ENCODE peak calls at places on chromosomes 4 and X, in four cellular contexts. Q is SK-N-SH, S is body of pancreas, C is keratinocyte. O is an unnamed sample.

GRCh38 chrX:115518113-115518512 is 42.9 kb upstream of the PLS3 start:
- DNase-seq in Q (no peak), S (no peak), C (no peak), O (no peak)

GRCh38 chr4:114312349-114312748 is 286.3 kb upstream of the UGT8 start:
- DNase-seq in Q (no peak), S (no peak), C (no peak), O (peak; percentile 83)

GRCh38 chr4:16082424-16083216 is 1.2 kb downstream of the PROM1 start:
- DNase-seq in C (no peak), S (peak; percentile 59), Q (peak; percentile 73), O (no peak)

GRCh38 chr4:38857354-38858096 is 908 bp upstream of the TLR6 start:
- DNase-seq in Q (no peak), S (no peak), C (peak; percentile 49), O (peak; percentile 36)

GRCh38 chr4:143362392-143363046 is 25.8 kb downstream of the GAB1 start:
- DNase-seq in S (no peak), Q (no peak), C (no peak), O (no peak)

GRCh38 chr4:102116121-102116520 is 229.2 kb downstream of the SLC39A8 start:
- DNase-seq in C (no peak), S (no peak), Q (no peak), O (no peak)

GRCh38 chrX:1397441-1397840 is 5.5 kb upstream of the SLC25A6 start:
- DNase-seq in S (no peak), Q (no peak), C (no peak), O (no peak)

GRCh38 chrX:46016296-46016695 is 528.9 kb downstream of the ZNF674 start:
- DNase-seq in S (no peak), C (no peak), Q (no peak), O (no peak)

GRCh38 chr4:73388887-73389286 is 15.2 kb upstream of the ALB start:
- DNase-seq in Q (no peak), S (no peak), C (no peak), O (no peak)
- H3K27me3 ChIP-seq in Q (peaks cover 7% of the 10 kb centered on the region), S (no peaks in the 10 kb centered on the region), C (peaks cover 3% of the 10 kb centered on the region), O (no peaks in the 10 kb centered on the region)

GRCh38 chr4:147944670-147945260 is 212.9 kb downstream of the ARHGAP10 start:
- DNase-seq in C (no peak), Q (no peak), S (no peak), O (no peak)
- H3K36me3 ChIP-seq in C (peaks cover 5% of the 10 kb centered on the region), Q (peaks cover 29% of the 10 kb centered on the region), S (no peaks in the 10 kb centered on the region), O (no peaks in the 10 kb centered on the region)

GRCh38 chr4:4869380-4869723 is 9.9 kb downstream of the MSX1 start:
- DNase-seq in Q (no peak), C (no peak), S (no peak), O (no peak)
- H3K27me3 ChIP-seq in Q (peaks cover 100% of the 10 kb centered on the region), C (peaks cover 100% of the 10 kb centered on the region), S (peaks cover 64% of the 10 kb centered on the region), O (peaks cover 75% of the 10 kb centered on the region)

GRCh38 chr4:77026322-77026704 is 49.5 kb downstream of the CCNI start:
- DNase-seq in C (no peak), Q (no peak), S (no peak), O (no peak)
- H3K36me3 ChIP-seq in C (peaks cover 26% of the 10 kb centered on the region), Q (peaks cover 79% of the 10 kb centered on the region), S (no peaks in the 10 kb centered on the region), O (no peaks in the 10 kb centered on the region)

GRCh38 chr4:18582841-18583240 is 561.3 kb upstream of the LCORL start:
- DNase-seq in S (no peak), C (no peak), Q (no peak), O (no peak)
- H3K27me3 ChIP-seq in S (no peaks in the 10 kb centered on the region), C (no peaks in the 10 kb centered on the region), Q (no peaks in the 10 kb centered on the region), O (no peaks in the 10 kb centered on the region)

GRCh38 chr4:40402556-40402955 is 67.4 kb downstream of the CHRNA9 start:
- DNase-seq in Q (no peak), S (no peak), C (no peak), O (no peak)
- H3K36me3 ChIP-seq in Q (no peaks in the 10 kb centered on the region), S (no peaks in the 10 kb centered on the region), C (no peaks in the 10 kb centered on the region), O (no peaks in the 10 kb centered on the region)

GRCh38 chrX:132636080-132636479 is 147.2 kb upstream of the MBNL3 start:
- DNase-seq in S (no peak), Q (no peak), C (no peak), O (peak; percentile 32)
- H3K27me3 ChIP-seq in S (no peaks in the 10 kb centered on the region), Q (no peaks in the 10 kb centered on the region), C (no peaks in the 10 kb centered on the region), O (no peaks in the 10 kb centered on the region)

GRCh38 chrX:47245156-47245555 is 12.3 kb downstream of the USP11 start:
- DNase-seq in Q (no peak), C (no peak), S (no peak), O (no peak)

GRCh38 chrX:47243351-47243750 is 10.5 kb downstream of the USP11 start:
- DNase-seq in C (no peak), Q (no peak), S (no peak), O (no peak)

GRCh38 chrX:47247206-47247998 is 14.6 kb downstream of the USP11 start:
- DNase-seq in S (no peak), C (no peak), Q (peak; percentile 8), O (no peak)

GRCh38 chrX:47242321-47242720 is 9.5 kb downstream of the USP11 start:
- DNase-seq in S (no peak), C (no peak), Q (no peak), O (no peak)

DNA sequence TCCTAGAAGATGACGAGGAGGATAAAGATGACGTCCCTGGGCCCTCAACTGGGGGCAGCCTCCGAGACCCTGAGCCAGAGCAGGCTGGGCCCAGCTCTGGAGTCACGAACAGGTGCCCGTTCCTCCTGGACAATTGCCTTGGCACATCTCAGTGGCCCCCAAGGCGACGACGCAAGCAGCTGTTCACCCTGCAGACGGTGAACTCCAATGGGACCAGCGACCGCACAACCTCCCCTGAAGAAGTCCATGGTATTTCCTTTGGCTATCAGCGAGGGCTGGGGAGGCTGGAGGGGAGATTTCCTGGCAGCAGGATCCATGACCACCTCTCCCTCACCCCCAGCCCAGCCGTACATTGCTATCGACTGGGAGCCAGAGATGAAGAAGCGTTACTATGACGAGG is 11.9 kb downstream of the USP11 start:
- DNase-seq in S (no peak), Q (no peak), C (no peak), O (no peak)
- H3K36me3 ChIP-seq in S (no peaks in the 10 kb centered on the region), Q (peaks cover 39% of the 10 kb centered on the region), C (no peaks in the 10 kb centered on the region), O (no peaks in the 10 kb centered on the region)

GRCh38 chrX:136115124-136115908 is 32.0 kb upstream of the FHL1 start:
- DNase-seq in C (no peak), S (no peak), Q (no peak), O (no peak)
- H3K27me3 ChIP-seq in C (no peaks in the 10 kb centered on the region), S (no peaks in the 10 kb centered on the region), Q (no peaks in the 10 kb centered on the region), O (no peaks in the 10 kb centered on the region)